ENCODE peak calls at places on chromosomes 11 and 22, in four cellular contexts. G, A, Y and P are unnamed samples.

GRCh38 chr22:39520054-39520873 is at the start of gene ATF4:
- DNase-seq in G (peak), A (peak), Y (peak), P (peak)

GRCh38 chr11:75289919-75290318 is 49.3 kb downstream of the TPBGL start:
- DNase-seq in G (no peak), A (no peak), Y (no peak), P (no peak)

GRCh38 chr11:19244084-19244483 is 3.3 kb upstream of the E2F8 start:
- DNase-seq in G (no peak), A (no peak), Y (no peak), P (no peak)

GRCh38 chr11:60915250-60915914 is 1.4 kb downstream of the TMEM109 start:
- DNase-seq in G (peak), A (peak), Y (peak), P (peak)

GRCh38 chr11:77198440-77198849 is 70.4 kb downstream of the MYO7A start:
- DNase-seq in G (no peak), A (no peak), Y (peak), P (peak)

GRCh38 chr22:48187272-48187855 is 1424.9 kb downstream of the TBC1D22A start:
- DNase-seq in G (no peak), A (no peak), Y (no peak), P (peak)

GRCh38 chr22:47292546-47293320 is 530.3 kb downstream of the TBC1D22A start:
- DNase-seq in G (no peak), A (no peak), Y (no peak), P (no peak)

GRCh38 chr22:43946391-43946680 is 8.9 kb upstream of the SAMM50 start:
- DNase-seq in G (no peak), A (no peak), Y (no peak), P (no peak)

GRCh38 chr22:30380011-30380410 is 7.2 kb downstream of the RNF215 start:
- DNase-seq in G (no peak), A (no peak), Y (no peak), P (no peak)

GRCh38 chr11:69905611-69906452 is 86.6 kb upstream of the FGF3 start:
- DNase-seq in G (no peak), A (no peak), Y (no peak), P (no peak)

GRCh38 chr11:134652586-134653255 is 240.7 kb upstream of the B3GAT1 start:
- DNase-seq in G (no peak), A (no peak), Y (peak), P (no peak)

GRCh38 chr11:58567889-58568512 is 7.7 kb downstream of the LPXN start:
- DNase-seq in G (peak), A (peak), Y (peak), P (peak)

GRCh38 chr11:29641201-29641600 is 375.6 kb downstream of the KCNA4 start:
- DNase-seq in G (no peak), A (no peak), Y (no peak), P (no peak)

GRCh38 chr11:128694618-128695481 is 978 bp downstream of the FLI1 start:
- DNase-seq in G (no peak), A (no peak), Y (peak), P (peak)

GRCh38 chr11:16831281-16832192 is 93.1 kb downstream of the C11orf58 start:
- DNase-seq in G (peak), A (no peak), Y (no peak), P (no peak)

GRCh38 chr11:14237333-14237988 is 121.5 kb downstream of the RRAS2 start:
- DNase-seq in G (no peak), A (no peak), Y (no peak), P (no peak)

GRCh38 chr11:8092587-8093424 is 11.8 kb downstream of the TUB start:
- DNase-seq in G (peak), A (no peak), Y (peak), P (peak)

GRCh38 chr22:23836281-23836680 is 2.5 kb downstream of the DERL3 start:
- DNase-seq in G (no peak), A (no peak), Y (no peak), P (no peak)

GRCh38 chr22:17257091-17257490 is 37.9 kb upstream of the ADA2 start:
- DNase-seq in G (no peak), A (no peak), Y (no peak), P (no peak)

GRCh38 chr22:17260950-17261349 is 41.7 kb upstream of the ADA2 start:
- DNase-seq in G (no peak), A (no peak), Y (no peak), P (peak)

GRCh38 chr22:17258015-17258827 is 39.0 kb upstream of the ADA2 start:
- DNase-seq in G (peak), A (peak), Y (peak), P (peak)

GRCh38 chr22:17260291-17260690 is 41.1 kb upstream of the ADA2 start:
- DNase-seq in G (no peak), A (no peak), Y (no peak), P (no peak)

GRCh38 chr22:17257578-17257977 is 38.3 kb upstream of the ADA2 start:
- DNase-seq in G (no peak), A (no peak), Y (no peak), P (no peak)
- H2AFZ ChIP-seq in G (no peak), A (peak), Y (no peak), P (no peak)

GRCh38 chr11:86719781-86720463 is 47.5 kb upstream of the ME3 start:
- DNase-seq in G (peak), A (no peak), Y (no peak), P (no peak)

GRCh38 chr11:86722041-86722440 is 49.6 kb upstream of the ME3 start:
- DNase-seq in G (peak), A (no peak), Y (no peak), P (no peak)

GRCh38 chr11:86718553-86718952 is 46.1 kb upstream of the ME3 start:
- DNase-seq in G (no peak), A (no peak), Y (no peak), P (no peak)

GRCh38 chr11:86717817-86718501 is 45.5 kb upstream of the ME3 start:
- DNase-seq in G (no peak), A (no peak), Y (no peak), P (no peak)

DNA sequence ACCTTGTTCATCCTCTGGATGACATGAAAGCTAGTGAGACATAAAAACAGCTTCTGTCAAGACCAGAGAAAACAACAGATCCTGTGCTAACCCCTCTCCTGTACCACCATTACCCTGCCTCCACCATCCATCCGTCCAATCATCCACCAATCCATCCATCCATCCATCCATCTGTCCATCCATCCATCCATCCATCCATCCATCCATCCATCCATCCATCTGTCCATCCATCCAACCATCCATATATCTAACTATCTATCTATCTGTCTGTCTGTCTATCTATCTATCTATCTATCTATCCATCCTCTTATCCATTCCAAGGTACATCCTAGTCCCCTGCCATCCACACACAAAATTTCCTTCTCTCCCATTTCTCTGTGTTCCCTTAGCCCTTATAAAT is 46.6 kb upstream of the ME3 start:
- DNase-seq in G (no peak), A (no peak), Y (no peak), P (no peak)
- H2BK15ac ChIP-seq in G (no peak), A (no peak), Y (no peak), P (no peak)

GRCh38 chr11:73242291-73243092 is 24.4 kb downstream of the P2RY2 start:
- DNase-seq in G (peak), A (peak), Y (peak), P (peak)
- H2AFZ ChIP-seq in G (peak), A (peak), Y (peak), P (no peak)

GRCh38 chr11:28092786-28093185 is 15.2 kb downstream of the KIF18A start:
- DNase-seq in G (no peak), A (no peak), Y (no peak), P (no peak)

GRCh38 chr11:28086569-28086968 is 21.4 kb downstream of the KIF18A start:
- DNase-seq in G (peak), A (no peak), Y (no peak), P (no peak)

GRCh38 chr11:28089378-28089777 is 18.6 kb downstream of the KIF18A start:
- DNase-seq in G (peak), A (no peak), Y (no peak), P (no peak)

DNA sequence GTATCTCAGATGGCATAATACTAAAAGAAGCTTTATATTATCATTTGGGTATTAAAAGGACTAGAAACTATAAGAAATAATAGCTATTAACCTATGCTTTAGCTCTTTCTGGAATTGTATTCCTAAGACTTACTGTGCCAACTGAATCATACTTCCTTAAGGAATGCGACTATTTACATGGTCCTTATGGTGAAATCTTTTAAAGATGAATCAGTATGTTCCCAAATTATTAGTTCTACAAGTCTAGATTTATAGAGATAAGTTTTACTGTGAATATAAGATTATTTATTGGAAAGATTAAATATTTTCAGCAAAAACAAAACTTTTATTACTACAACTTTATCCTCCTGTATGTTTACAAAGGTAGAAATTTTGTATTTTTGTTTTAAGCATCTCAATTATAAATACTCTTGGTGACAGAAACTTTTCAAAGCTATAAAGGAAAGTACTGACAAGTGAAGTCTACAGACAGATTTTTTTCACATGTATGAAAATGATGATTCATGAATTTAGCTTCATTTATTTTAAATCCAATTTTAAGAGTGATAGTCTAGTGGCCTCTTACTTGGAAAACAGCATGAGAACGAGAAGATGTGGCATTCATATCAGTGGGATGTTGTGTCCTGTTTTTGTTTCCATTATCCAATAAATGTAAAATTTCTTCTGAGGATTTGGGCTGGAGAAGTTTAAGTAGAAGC is 17.8 kb downstream of the KIF18A start:
- DNase-seq in G (peak), A (no peak), Y (no peak), P (no peak)
- H2BK15ac ChIP-seq in G (no peak), A (no peak), Y (no peak), P (no peak)

GRCh38 chr11:79440451-79441158 is at the start of gene TENM4:
- DNase-seq in G (peak), A (peak), Y (peak), P (peak)
- H2AFZ ChIP-seq in G (peak), A (peak), Y (peak), P (no peak)

DNA sequence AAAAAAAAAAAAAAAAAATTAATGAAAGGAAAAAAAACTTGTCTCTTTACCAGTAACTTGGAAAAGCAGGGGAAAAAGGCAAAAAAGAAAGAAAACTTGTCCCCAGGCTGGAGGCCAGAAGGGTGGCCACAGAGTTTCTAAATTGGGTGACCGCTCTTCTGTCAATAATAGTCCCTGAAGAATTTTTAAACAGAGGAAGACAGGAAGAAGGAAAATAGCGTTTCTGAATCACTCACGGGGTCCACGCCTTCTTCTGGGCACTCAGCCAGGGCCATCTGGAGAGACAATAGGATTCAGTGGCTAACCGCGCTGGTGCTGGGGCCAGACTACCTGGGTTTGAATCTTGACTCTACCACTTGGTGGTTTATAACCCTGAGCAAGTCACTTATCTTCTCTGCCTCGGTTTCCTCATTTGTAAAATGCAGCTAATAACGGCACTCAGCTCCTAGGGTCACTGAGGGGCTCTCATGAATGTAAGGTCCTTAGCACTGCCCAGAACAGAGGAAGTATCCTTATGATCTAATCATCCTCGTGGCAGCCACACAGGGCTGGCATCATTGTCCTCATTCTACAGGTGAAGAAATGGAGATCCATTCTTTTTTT is 7.0 kb downstream of the C11orf86 start:
- DNase-seq in G (peak), A (no peak), Y (no peak), P (no peak)
- H2BK15ac ChIP-seq in G (no peak), A (no peak), Y (no peak), P (no peak)

GRCh38 chr11:2537896-2538855 is 93.4 kb downstream of the KCNQ1 start:
- DNase-seq in G (no peak), A (no peak), Y (no peak), P (no peak)
- H2AFZ ChIP-seq in G (no peak), A (no peak), Y (no peak), P (no peak)

DNA sequence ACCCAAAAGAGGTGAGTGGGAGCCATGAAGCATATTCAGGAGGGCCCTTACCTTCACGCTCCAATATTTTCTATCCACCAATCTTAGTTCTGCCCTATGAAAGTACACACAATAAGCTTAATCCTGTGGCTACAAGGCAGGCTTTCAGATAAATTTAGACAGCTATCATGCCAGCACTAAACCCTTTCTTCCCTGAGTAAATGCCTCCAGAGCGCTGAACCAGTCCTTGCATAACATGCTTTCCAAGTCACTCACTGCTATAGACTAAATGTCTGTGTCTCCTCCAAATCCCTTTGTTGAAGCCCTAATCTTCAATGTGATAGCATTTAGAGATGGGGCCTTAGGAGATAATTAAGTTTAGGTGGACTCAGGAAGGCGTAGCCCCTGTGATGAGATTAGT is 50.3 kb upstream of the FIBIN start:
- DNase-seq in G (no peak), A (no peak), Y (no peak), P (no peak)
- H2BK15ac ChIP-seq in G (no peak), A (no peak), Y (no peak), P (no peak)